ENCODE peak calls at places on chromosomes 16 and 17, in nine cellular contexts. Z, O, T, X, B, Q, I, S and H are unnamed samples.

GRCh38 chr17:58336456-58337094 is 8.0 kb upstream of the TSPOAP1 start:
- DNase-seq in X (no peak), Q (no peak), Z (no peak), T (no peak), B (no peak), O (no peak), S (no peak), I (no peak), H (no peak)

GRCh38 chr17:40541060-40541872 is 24.0 kb downstream of the CCR7 start:
- DNase-seq in T (peak; percentile 69), Z (no peak), O (no peak), B (no peak), I (no peak), S (no peak), Q (no peak), X (peak; percentile 54), H (no peak)

GRCh38 chr17:5379351-5380107 is 39.9 kb downstream of the NUP88 start:
- DNase-seq in S (no peak), T (no peak), B (no peak), O (no peak), Q (no peak), Z (no peak), X (no peak), I (no peak), H (no peak)

GRCh38 chr17:5110816-5111215 is 862 bp downstream of the ZNF232 start:
- DNase-seq in X (no peak), T (no peak), Q (no peak), B (no peak), I (no peak), O (no peak), Z (no peak), S (peak; percentile 15), H (no peak)

GRCh38 chr17:45384047-45384799 is 48.4 kb downstream of the ARHGAP27 start:
- DNase-seq in X (no peak), I (no peak), O (no peak), S (no peak), B (no peak), T (no peak), Q (no peak), Z (no peak), H (no peak)

GRCh38 chr16:47956881-47957280 is 198.9 kb downstream of the ABCC12 start:
- DNase-seq in X (no peak), Q (no peak), S (no peak), O (no peak), Z (no peak), T (no peak), B (no peak), I (no peak), H (no peak)

GRCh38 chr17:59840329-59840907 is 52.3 kb downstream of the TUBD1 start:
- DNase-seq in B (no peak), O (no peak), X (no peak), I (no peak), Z (no peak), S (no peak), Q (no peak), T (no peak), H (no peak)

GRCh38 chr16:67198238-67198734 is 645 bp upstream of the ELMO3 start:
- DNase-seq in Z (no peak), T (no peak), I (no peak), S (peak; percentile 81), B (no peak), O (no peak), X (no peak), Q (no peak), H (peak; percentile 61)

GRCh38 chr17:60766778-60767190 is 89.1 kb downstream of the BCAS3 start:
- DNase-seq in T (no peak), Z (no peak), X (no peak), B (no peak), S (peak; percentile 6), O (no peak), Q (no peak), I (no peak), H (no peak)

GRCh38 chr17:28110184-28110583 is 67.7 kb downstream of the NLK start:
- DNase-seq in S (no peak), O (no peak), X (no peak), Z (no peak), Q (no peak), I (no peak), T (no peak), B (no peak), H (no peak)

GRCh38 chr16:68361485-68361884 is 50.7 kb downstream of the PRMT7 start:
- DNase-seq in B (no peak), I (no peak), O (no peak), X (no peak), Z (no peak), Q (no peak), S (no peak), T (no peak), H (peak; percentile 19)

GRCh38 chr16:22318690-22319358 is 21.6 kb downstream of the POLR3E start:
- DNase-seq in X (peak; percentile 37), Z (no peak), I (no peak), T (peak; percentile 65), S (peak; percentile 40), B (no peak), O (no peak), Q (no peak), H (no peak)

GRCh38 chr17:28812136-28812979 is 30.2 kb downstream of the FAM222B start:
- DNase-seq in X (peak; percentile 96), B (peak; percentile 98), T (peak; percentile 96), I (peak; percentile 98), Z (peak; percentile 93), Q (peak; percentile 90), S (peak; percentile 97), O (peak; percentile 99), H (peak; percentile 98)

GRCh38 chr16:74990832-74991231 is 5.9 kb upstream of the WDR59 start:
- DNase-seq in X (no peak), T (no peak), Q (no peak), B (no peak), O (no peak), S (no peak), Z (no peak), I (no peak), H (no peak)

GRCh38 chr17:78131172-78132085 is 858 bp downstream of the TMC8 start:
- DNase-seq in B (no peak), S (no peak), O (no peak), Q (no peak), T (no peak), Z (no peak), I (no peak), X (no peak), H (peak; percentile 40)

GRCh38 chr17:57679356-57679755 is 65.7 kb downstream of the CCDC182 start:
- DNase-seq in T (no peak), S (no peak), I (no peak), B (no peak), Q (no peak), O (no peak), X (no peak), Z (no peak), H (no peak)